ENCODE peak calls at places on chromosome 20, in eight cellular contexts. A is cardiac muscle cell, N is tibial nerve, G is endothelial cell of umbilical vein, Y is right cardiac atrium, Q is SJCRH30, J is psoas muscle, D is SK-N-SH. C is an unnamed sample.

GRCh38 chr20:53408728-53409157 is 184.9 kb downstream of the ZNF217 start:
- DNase-seq in Q (no peak), Y (no peak), J (no peak), D (no peak), N (no peak), G (no peak), A (no peak), C (no peak)

GRCh38 chr20:60074276-60074675 is 116.1 kb downstream of the CDH26 start:
- DNase-seq in N (no peak), Y (no peak), J (no peak), Q (no peak), A (no peak), D (no peak), G (no peak), C (no peak)

GRCh38 chr20:62837790-62838458 is 21.1 kb downstream of the COL9A3 start:
- DNase-seq in J (no peak), Y (peak; percentile 34), N (peak; percentile 49), G (no peak), Q (peak; percentile 38), D (peak; percentile 92), A (no peak), C (no peak)

GRCh38 chr20:48711044-48711428 is 116.8 kb downstream of the PREX1 start:
- DNase-seq in Q (no peak), J (no peak), G (no peak), A (no peak), D (no peak), N (no peak), Y (no peak), C (no peak)

GRCh38 chr20:63686492-63687321 is 9.7 kb upstream of the TNFRSF6B start:
- DNase-seq in N (peak; percentile 75), D (no peak), A (peak; percentile 49), J (peak; percentile 78), Q (no peak), Y (peak; percentile 91), G (peak; percentile 92), C (no peak)

GRCh38 chr20:50412069-50412468 is 98.1 kb upstream of the PTPN1 start:
- DNase-seq in N (no peak), Y (no peak), A (no peak), D (no peak), Q (no peak), J (no peak), G (no peak), C (no peak)

GRCh38 chr20:53881362-53881761 is 189.0 kb downstream of the BCAS1 start:
- DNase-seq in Q (no peak), N (no peak), A (no peak), D (no peak), G (no peak), Y (no peak), J (no peak), C (no peak)

GRCh38 chr20:24236204-24236603 is 233.2 kb upstream of the SYNDIG1 start:
- DNase-seq in N (no peak), D (no peak), Y (no peak), Q (no peak), G (no peak), J (no peak), A (no peak), C (no peak)

GRCh38 chr20:37850724-37851123 is 52.2 kb upstream of the VSTM2L start:
- DNase-seq in J (no peak), Q (no peak), A (peak; percentile 43), Y (no peak), G (no peak), N (no peak), D (no peak), C (no peak)

GRCh38 chr20:53623454-53624206 is 30.0 kb upstream of the ZNF217 start:
- DNase-seq in N (peak; percentile 76), A (peak; percentile 60), G (peak; percentile 85), Q (peak; percentile 83), Y (peak; percentile 80), J (peak; percentile 57), D (peak; percentile 65), C (no peak)

GRCh38 chr20:7856756-7857155 is 83.5 kb downstream of the HAO1 start:
- DNase-seq in J (no peak), N (no peak), D (no peak), A (no peak), Q (no peak), Y (no peak), G (peak; percentile 87), C (no peak)

GRCh38 chr20:51570755-51571469 is 28.4 kb upstream of the NFATC2 start:
- DNase-seq in N (peak; percentile 37), Q (no peak), D (no peak), J (peak; percentile 45), G (peak; percentile 54), A (peak; percentile 74), Y (peak; percentile 81), C (no peak)

GRCh38 chr20:25686081-25687077 is 10.3 kb downstream of the ZNF337 start:
- DNase-seq in J (peak; percentile 63), N (no peak), Q (no peak), G (no peak), D (no peak), A (no peak), Y (peak; percentile 20), C (no peak)

DNA sequence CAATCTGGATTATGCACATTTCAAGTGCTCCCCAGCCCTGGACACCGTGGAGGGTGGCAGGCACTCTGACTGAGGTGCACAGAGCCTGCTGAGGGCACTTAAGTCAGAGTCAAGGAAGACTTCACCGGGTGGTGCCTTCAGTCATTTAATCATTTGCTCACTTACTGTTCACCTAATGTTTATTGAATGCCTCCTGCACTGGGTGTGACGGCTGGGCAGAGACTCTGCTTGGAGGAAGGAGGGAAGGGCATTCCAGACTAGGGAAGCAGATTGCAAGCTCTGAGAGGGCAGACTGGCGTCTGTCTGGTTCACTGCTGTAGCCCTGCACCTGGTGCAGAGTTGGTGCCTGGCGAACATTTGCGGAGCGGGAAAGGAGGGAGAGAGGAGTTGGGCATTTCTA is 54.2 kb upstream of the FAM83D start:
- DNase-seq in Y (no peak), Q (no peak), A (no peak), N (no peak), G (no peak), J (no peak), D (no peak), C (no peak)
- H3K4me3 ChIP-seq in Y (no peak overlapping the region), Q (no peak overlapping the region), A (no peak overlapping the region), N (no peak overlapping the region), G (no peak overlapping the region), J (no peak overlapping the region), D (no peak overlapping the region), C (no peak overlapping the region)

GRCh38 chr20:44513871-44514270 is 8.0 kb downstream of the SERINC3 start:
- DNase-seq in J (no peak), A (no peak), N (no peak), Y (no peak), Q (no peak), D (no peak), G (no peak), C (no peak)
- H3K4me1 ChIP-seq in J (peaks cover 46% of the 10 kb centered on the region), A (no peaks in the 10 kb centered on the region), N (no peaks in the 10 kb centered on the region), Y (peaks cover 2% of the 10 kb centered on the region), Q (no peaks in the 10 kb centered on the region), D (no peaks in the 10 kb centered on the region), G (no peaks in the 10 kb centered on the region), C (no peaks in the 10 kb centered on the region)

DNA sequence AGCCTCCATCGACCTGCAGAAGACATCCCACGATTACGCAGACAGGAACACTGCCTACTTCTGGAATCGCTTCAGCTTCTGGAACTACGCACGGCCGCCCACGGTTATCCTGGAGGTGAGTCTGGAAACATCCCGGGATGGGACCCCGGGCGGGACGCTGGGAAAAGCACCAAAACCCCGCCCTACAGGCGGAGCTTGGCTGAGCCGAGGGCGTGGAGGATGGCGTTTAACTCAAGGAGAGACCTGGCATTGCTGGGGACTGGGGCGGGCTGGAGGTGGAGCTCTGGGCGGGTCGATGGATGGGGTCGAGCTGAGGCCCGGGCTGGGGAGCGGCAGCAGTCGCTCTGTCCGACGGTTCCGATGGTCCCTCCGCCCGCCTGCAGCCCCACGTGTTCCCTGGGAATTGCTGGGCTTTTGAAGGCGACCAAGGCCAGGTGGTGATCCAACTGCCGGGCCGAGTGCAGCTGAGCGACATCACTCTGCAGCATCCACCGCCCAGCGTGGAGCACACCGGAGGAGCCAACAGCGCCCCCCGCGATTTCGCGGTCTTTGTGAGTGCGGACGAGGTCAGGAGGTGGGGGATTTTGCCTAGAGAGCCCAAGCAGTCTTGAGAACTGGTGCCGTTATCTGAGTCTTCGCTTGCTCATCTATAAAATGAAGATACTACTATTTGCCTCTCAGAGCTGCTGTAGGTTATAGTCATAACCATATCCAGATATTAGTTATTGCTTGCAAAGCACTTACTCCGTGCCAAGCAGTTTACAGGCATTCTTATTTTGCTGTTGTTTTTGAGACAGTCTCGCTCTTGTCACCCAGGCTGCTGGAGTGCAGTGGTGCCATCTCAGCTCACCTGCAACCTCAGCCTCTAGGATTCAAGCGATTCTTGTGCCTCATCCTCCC is 3.8 kb downstream of the SPAG4 start:
- DNase-seq in J (peak; percentile 78), Y (peak; percentile 94), G (peak; percentile 88), N (peak; percentile 48), D (peak; percentile 90), A (peak; percentile 93), Q (peak; percentile 78), C (peak; percentile 25)
- H3K4me3 ChIP-seq in J (peak overlapping the region; percentile 76), Y (peak overlapping the region; percentile 60), G (no peak overlapping the region), N (peak overlapping the region; percentile 53), D (peak overlapping the region; percentile 48), A (peak overlapping the region; percentile 46), Q (peak overlapping the region; percentile 51), C (peak overlapping the region; percentile 75)

DNA sequence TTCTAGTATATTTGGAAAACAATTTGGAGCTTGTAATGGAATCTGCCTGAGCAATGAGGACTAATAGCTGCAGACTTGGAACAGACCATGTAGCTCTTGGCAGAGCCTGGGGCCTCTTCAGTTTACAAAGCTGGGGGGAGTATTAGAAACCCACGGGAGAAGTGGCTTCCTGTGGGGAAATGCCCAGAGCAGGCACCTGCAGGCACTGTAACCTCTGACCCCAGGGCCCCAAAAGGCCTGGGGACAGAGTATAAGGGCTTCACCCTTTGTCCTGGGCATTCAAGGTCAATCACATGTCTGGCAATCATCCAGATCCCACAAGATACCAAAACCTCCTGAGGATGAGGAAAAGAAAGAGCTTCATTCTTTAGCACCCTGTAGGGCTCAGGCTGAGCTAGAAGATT is 19.4 kb downstream of the PKIG start:
- DNase-seq in Q (no peak), D (no peak), Y (peak; percentile 89), A (no peak), N (peak; percentile 72), J (peak; percentile 76), G (peak; percentile 93), C (no peak)
- H3K4me1 ChIP-seq in Q (no peaks in the 10 kb centered on the region), D (peaks cover 46% of the 10 kb centered on the region), Y (peaks cover 42% of the 10 kb centered on the region), A (peaks cover 17% of the 10 kb centered on the region), N (peaks cover 5% of the 10 kb centered on the region), J (peaks cover 75% of the 10 kb centered on the region), G (peaks cover 54% of the 10 kb centered on the region), C (peaks cover 72% of the 10 kb centered on the region)

DNA sequence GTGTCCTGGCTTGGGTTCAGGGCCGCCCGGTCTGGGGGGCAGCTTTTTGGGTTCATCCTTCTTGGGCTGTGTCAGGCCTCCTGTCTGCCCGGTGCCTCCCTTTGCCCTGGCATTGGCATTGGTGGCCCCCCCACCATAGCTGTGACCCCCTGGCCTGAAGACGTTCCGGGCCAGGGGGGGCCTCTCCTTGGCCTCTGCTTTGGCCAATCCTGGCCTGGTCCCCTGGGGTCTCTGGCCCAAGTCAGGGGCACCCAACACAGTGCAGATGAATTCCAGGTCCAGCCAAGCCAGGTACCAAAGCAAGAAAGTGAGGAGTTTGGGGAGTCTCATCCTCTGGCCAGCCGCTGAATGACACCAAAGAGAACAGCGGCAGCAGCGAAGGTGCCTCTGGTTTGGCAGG is 429 bp downstream of the GDF5 start:
- DNase-seq in J (no peak), Y (no peak), G (no peak), A (no peak), D (no peak), Q (no peak), N (no peak), C (no peak)
- H3K4me3 ChIP-seq in J (peak overlapping the region; percentile 11), Y (no peak overlapping the region), G (no peak overlapping the region), A (no peak overlapping the region), D (no peak overlapping the region), Q (no peak overlapping the region), N (no peak overlapping the region), C (no peak overlapping the region)

GRCh38 chr20:46765506-46765905 is 56.1 kb downstream of the SLC2A10 start:
- DNase-seq in Y (no peak), N (no peak), D (no peak), J (no peak), A (no peak), Q (no peak), G (no peak), C (no peak)
- H3K4me1 ChIP-seq in Y (no peaks in the 10 kb centered on the region), N (no peaks in the 10 kb centered on the region), D (no peaks in the 10 kb centered on the region), J (no peaks in the 10 kb centered on the region), A (no peaks in the 10 kb centered on the region), Q (peaks cover 4% of the 10 kb centered on the region), G (no peaks in the 10 kb centered on the region), C (no peaks in the 10 kb centered on the region)

C was measured in esophagus squamous epithelium.